ENCODE peak calls at places on chromosomes 7 and 10, in seven cellular contexts. One of them, this sample, is unnamed.

GRCh38 chr10:120949511-120950102 is 98.4 kb downstream of the WDR11 start:
- DNase-seq in B cell: no peak
- DNase-seq in lung: no peak
- DNase-seq in K562: no peak
- DNase-seq in PC-3: no peak
- DNase-seq in body of pancreas: no peak
- DNase-seq in AG09319: no peak
- DNase-seq in this sample: no peak

GRCh38 chr7:104363355-104363754 is 35.0 kb downstream of the LHFPL3 start:
- DNase-seq in K562: no peak
- DNase-seq in lung: no peak
- DNase-seq in AG09319: no peak
- DNase-seq in body of pancreas: no peak
- DNase-seq in PC-3: no peak
- DNase-seq in B cell: no peak
- DNase-seq in this sample: no peak

GRCh38 chr7:45874408-45875131 is 1.7 kb upstream of the CCDC201 start:
- DNase-seq in lung: no peak
- DNase-seq in PC-3: peak
- DNase-seq in K562: no peak
- DNase-seq in B cell: no peak
- DNase-seq in body of pancreas: no peak
- DNase-seq in AG09319: peak
- DNase-seq in this sample: peak

GRCh38 chr10:86415583-86415982 is 49.0 kb upstream of the GRID1 start:
- DNase-seq in lung: no peak
- DNase-seq in AG09319: no peak
- DNase-seq in K562: no peak
- DNase-seq in PC-3: no peak
- DNase-seq in B cell: no peak
- DNase-seq in body of pancreas: no peak
- DNase-seq in this sample: no peak

GRCh38 chr10:31830887-31831286 is 97.7 kb downstream of the ARHGAP12 start:
- DNase-seq in body of pancreas: no peak
- DNase-seq in lung: no peak
- DNase-seq in B cell: no peak
- DNase-seq in PC-3: peak
- DNase-seq in K562: no peak
- DNase-seq in AG09319: no peak
- DNase-seq in this sample: peak

GRCh38 chr7:116139007-116139406 is 71.3 kb upstream of the TES start:
- DNase-seq in lung: no peak
- DNase-seq in AG09319: no peak
- DNase-seq in body of pancreas: no peak
- DNase-seq in B cell: no peak
- DNase-seq in PC-3: peak
- DNase-seq in K562: no peak
- DNase-seq in this sample: peak

GRCh38 chr10:77111611-77112550 is 525.7 kb downstream of the KCNMA1 start:
- DNase-seq in B cell: peak
- DNase-seq in AG09319: peak
- DNase-seq in body of pancreas: peak
- DNase-seq in lung: no peak
- DNase-seq in K562: peak
- DNase-seq in PC-3: peak
- DNase-seq in this sample: peak

GRCh38 chr10:101001225-101002035 is 1.8 kb downstream of the LZTS2 start:
- DNase-seq in PC-3: peak
- DNase-seq in AG09319: peak
- DNase-seq in body of pancreas: peak
- DNase-seq in lung: peak
- DNase-seq in B cell: no peak
- DNase-seq in K562: peak
- DNase-seq in this sample: peak

GRCh38 chr10:132341017-132341416 is 9.0 kb downstream of the LRRC27 start:
- DNase-seq in K562: no peak
- DNase-seq in B cell: no peak
- DNase-seq in lung: no peak
- DNase-seq in PC-3: no peak
- DNase-seq in body of pancreas: no peak
- DNase-seq in AG09319: no peak
- DNase-seq in this sample: no peak

GRCh38 chr10:133025558-133026090 is 62.1 kb upstream of the ADGRA1 start:
- DNase-seq in body of pancreas: no peak
- DNase-seq in AG09319: no peak
- DNase-seq in lung: no peak
- DNase-seq in K562: no peak
- DNase-seq in PC-3: no peak
- DNase-seq in B cell: no peak
- DNase-seq in this sample: no peak

GRCh38 chr10:30759423-30759822 is 129.9 kb upstream of the LYZL2 start:
- DNase-seq in K562: no peak
- DNase-seq in body of pancreas: no peak
- DNase-seq in PC-3: peak
- DNase-seq in AG09319: no peak
- DNase-seq in B cell: no peak
- DNase-seq in lung: no peak
- DNase-seq in this sample: no peak

GRCh38 chr7:1567082-1567771 is 2.6 kb downstream of the PSMG3 start:
- DNase-seq in AG09319: no peak
- DNase-seq in PC-3: peak
- DNase-seq in K562: peak
- DNase-seq in B cell: no peak
- DNase-seq in body of pancreas: no peak
- DNase-seq in lung: no peak
- DNase-seq in this sample: no peak

GRCh38 chr10:12432402-12433189 is 83.2 kb downstream of the CAMK1D start:
- DNase-seq in AG09319: no peak
- DNase-seq in PC-3: no peak
- DNase-seq in K562: no peak
- DNase-seq in lung: no peak
- DNase-seq in B cell: no peak
- DNase-seq in body of pancreas: peak
- DNase-seq in this sample: no peak

GRCh38 chr7:102942181-102942882 is 29.5 kb downstream of the LRRC17 start:
- DNase-seq in lung: no peak
- DNase-seq in PC-3: no peak
- DNase-seq in body of pancreas: no peak
- DNase-seq in K562: no peak
- DNase-seq in AG09319: no peak
- DNase-seq in B cell: no peak
- DNase-seq in this sample: peak

GRCh38 chr10:113534428-113534827 is 18.4 kb upstream of the HABP2 start:
- DNase-seq in lung: no peak
- DNase-seq in K562: no peak
- DNase-seq in B cell: no peak
- DNase-seq in body of pancreas: no peak
- DNase-seq in PC-3: peak
- DNase-seq in AG09319: no peak
- DNase-seq in this sample: no peak

GRCh38 chr7:44052771-44053365 is 8.4 kb downstream of the DBNL start:
- DNase-seq in body of pancreas: peak
- DNase-seq in AG09319: no peak
- DNase-seq in K562: no peak
- DNase-seq in lung: no peak
- DNase-seq in PC-3: no peak
- DNase-seq in B cell: no peak
- DNase-seq in this sample: no peak

GRCh38 chr7:74018261-74018660 is 9.7 kb upstream of the ELN start:
- DNase-seq in PC-3: no peak
- DNase-seq in AG09319: no peak
- DNase-seq in K562: no peak
- DNase-seq in B cell: no peak
- DNase-seq in body of pancreas: no peak
- DNase-seq in lung: no peak
- DNase-seq in this sample: no peak

GRCh38 chr7:31493714-31494181 is 20.1 kb upstream of the ITPRID1 start:
- DNase-seq in K562: no peak
- DNase-seq in AG09319: no peak
- DNase-seq in body of pancreas: no peak
- DNase-seq in PC-3: peak
- DNase-seq in lung: peak
- DNase-seq in B cell: no peak
- DNase-seq in this sample: peak

GRCh38 chr10:12387561-12388210 is 38.3 kb downstream of the CAMK1D start:
- DNase-seq in AG09319: no peak
- DNase-seq in PC-3: no peak
- DNase-seq in body of pancreas: no peak
- DNase-seq in B cell: no peak
- DNase-seq in lung: no peak
- DNase-seq in K562: no peak
- DNase-seq in this sample: no peak

GRCh38 chr10:78952686-78953085 is 116.1 kb upstream of the ZMIZ1 start:
- DNase-seq in body of pancreas: no peak
- DNase-seq in K562: no peak
- DNase-seq in B cell: no peak
- DNase-seq in AG09319: peak
- DNase-seq in lung: no peak
- DNase-seq in PC-3: no peak
- DNase-seq in this sample: peak
- TF ChIP-seq CTCF in body of pancreas: no peak
- TF ChIP-seq CTCF in K562: no peak
- TF ChIP-seq CTCF in B cell: no peak
- TF ChIP-seq CTCF in AG09319: peak
- TF ChIP-seq CTCF in lung: no peak
- TF ChIP-seq CTCF in PC-3: no peak
- TF ChIP-seq CTCF in this sample: peak

DNA sequence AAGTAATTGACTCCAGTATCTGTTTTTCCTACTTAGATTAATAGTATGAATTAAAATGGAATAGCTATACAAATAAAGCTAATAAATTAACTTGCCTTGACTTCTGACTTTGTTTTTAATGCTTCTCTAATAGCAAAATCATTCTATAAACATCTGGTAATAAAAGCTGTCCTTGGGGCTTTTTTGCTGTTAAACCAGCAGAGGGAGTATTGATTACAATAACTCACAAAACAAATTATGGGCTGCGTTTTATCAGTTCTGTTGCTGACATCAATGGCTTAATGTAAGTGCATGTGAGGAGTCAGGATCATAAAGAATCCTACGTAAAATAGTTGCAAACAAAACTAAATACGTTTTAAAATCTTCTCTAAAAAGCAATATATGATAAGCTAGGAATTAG is 667.8 kb downstream of the PCDH15 start:
- DNase-seq in B cell: no peak
- DNase-seq in PC-3: peak
- DNase-seq in K562: no peak
- DNase-seq in AG09319: no peak
- DNase-seq in body of pancreas: no peak
- DNase-seq in lung: no peak
- DNase-seq in this sample: no peak
- TF ChIP-seq CTCF in B cell: no peak
- TF ChIP-seq CTCF in PC-3: peak
- TF ChIP-seq CTCF in K562: no peak
- TF ChIP-seq CTCF in AG09319: no peak
- TF ChIP-seq CTCF in body of pancreas: peak
- TF ChIP-seq CTCF in lung: no peak
- TF ChIP-seq CTCF in this sample: no peak

GRCh38 chr10:104780946-104781345 is 139.9 kb downstream of the SORCS3 start:
- DNase-seq in K562: no peak
- DNase-seq in lung: no peak
- DNase-seq in AG09319: no peak
- DNase-seq in body of pancreas: no peak
- DNase-seq in PC-3: no peak
- DNase-seq in B cell: no peak
- DNase-seq in this sample: no peak

GRCh38 chr10:104779701-104780100 is 138.6 kb downstream of the SORCS3 start:
- DNase-seq in AG09319: no peak
- DNase-seq in B cell: no peak
- DNase-seq in body of pancreas: no peak
- DNase-seq in K562: no peak
- DNase-seq in lung: no peak
- DNase-seq in PC-3: no peak
- DNase-seq in this sample: no peak

GRCh38 chr10:104780165-104780564 is 139.1 kb downstream of the SORCS3 start:
- DNase-seq in AG09319: no peak
- DNase-seq in K562: no peak
- DNase-seq in PC-3: no peak
- DNase-seq in body of pancreas: no peak
- DNase-seq in B cell: no peak
- DNase-seq in lung: no peak
- DNase-seq in this sample: no peak

GRCh38 chr10:104777086-104777799 is 136.2 kb downstream of the SORCS3 start:
- DNase-seq in PC-3: no peak
- DNase-seq in K562: no peak
- DNase-seq in lung: no peak
- DNase-seq in body of pancreas: no peak
- DNase-seq in B cell: no peak
- DNase-seq in AG09319: no peak
- DNase-seq in this sample: no peak
- TF ChIP-seq CTCF in PC-3: no peak
- TF ChIP-seq CTCF in K562: no peak
- TF ChIP-seq CTCF in lung: no peak
- TF ChIP-seq CTCF in body of pancreas: no peak
- TF ChIP-seq CTCF in B cell: no peak
- TF ChIP-seq CTCF in AG09319: no peak
- TF ChIP-seq CTCF in this sample: no peak

GRCh38 chr7:92448185-92448747 is 984 bp downstream of the GATAD1 start:
- DNase-seq in B cell: peak
- DNase-seq in body of pancreas: peak
- DNase-seq in PC-3: peak
- DNase-seq in AG09319: no peak
- DNase-seq in K562: peak
- DNase-seq in lung: peak
- DNase-seq in this sample: peak
- TF ChIP-seq CTCF in B cell: peak
- TF ChIP-seq CTCF in body of pancreas: peak
- TF ChIP-seq CTCF in PC-3: peak
- TF ChIP-seq CTCF in AG09319: peak
- TF ChIP-seq CTCF in K562: peak
- TF ChIP-seq CTCF in lung: peak
- TF ChIP-seq CTCF in this sample: peak

GRCh38 chr10:600234-600633 is 89.2 kb downstream of the DIP2C start:
- DNase-seq in K562: no peak
- DNase-seq in PC-3: no peak
- DNase-seq in B cell: no peak
- DNase-seq in AG09319: no peak
- DNase-seq in body of pancreas: peak
- DNase-seq in lung: no peak
- DNase-seq in this sample: no peak
- TF ChIP-seq CTCF in K562: no peak
- TF ChIP-seq CTCF in PC-3: no peak
- TF ChIP-seq CTCF in B cell: no peak
- TF ChIP-seq CTCF in AG09319: no peak
- TF ChIP-seq CTCF in body of pancreas: no peak
- TF ChIP-seq CTCF in lung: no peak
- TF ChIP-seq CTCF in this sample: no peak

DNA sequence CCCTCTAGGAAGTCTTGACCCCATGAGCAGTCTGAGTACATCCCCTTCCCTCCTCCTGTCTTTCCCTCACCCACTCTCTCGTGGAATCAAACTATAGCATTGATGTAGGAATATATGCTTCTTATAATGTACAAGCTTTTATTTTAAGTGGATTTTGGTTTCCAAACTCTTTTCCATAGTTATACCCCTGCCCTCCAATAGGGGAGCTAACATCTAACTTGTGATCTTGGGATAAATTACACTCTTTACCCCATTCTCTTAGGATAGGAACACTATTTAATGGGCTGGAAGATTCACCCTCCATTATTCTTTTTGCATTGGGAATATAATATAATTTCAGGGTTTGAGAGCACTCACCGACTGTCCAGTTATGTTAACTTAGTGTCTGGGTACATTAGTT is 465.9 kb downstream of the GATA3 start:
- DNase-seq in PC-3: no peak
- DNase-seq in B cell: no peak
- DNase-seq in body of pancreas: no peak
- DNase-seq in K562: no peak
- DNase-seq in AG09319: no peak
- DNase-seq in lung: no peak
- DNase-seq in this sample: no peak
- TF ChIP-seq CTCF in PC-3: peak
- TF ChIP-seq CTCF in B cell: no peak
- TF ChIP-seq CTCF in body of pancreas: no peak
- TF ChIP-seq CTCF in K562: no peak
- TF ChIP-seq CTCF in AG09319: no peak
- TF ChIP-seq CTCF in lung: no peak
- TF ChIP-seq CTCF in this sample: no peak